ENCODE peak calls at places on chromosomes 11 and 22, in six cellular contexts. One of them, this sample, is unnamed.
A peak's percentile ranks its signal among the peaks of the same experiment; 100 is the strongest.

GRCh38 chr22:42991010-42991651 is 23.8 kb downstream of the PACSIN2 start:
- DNase-seq in activated CD4-positive, alpha-beta memory T cell treated with anti-CD3 and anti-CD28 coated beads for 36 hours: no peak
- DNase-seq in mucosa of gallbladder: no peak
- DNase-seq in neural progenitor cell: no peak
- DNase-seq in NCI-H2171: no peak
- DNase-seq in fibroblast of lung: peak; percentile 93
- DNase-seq in this sample: peak; percentile 77

GRCh38 chr11:88398372-88399140 is 61.0 kb upstream of the CTSC start:
- DNase-seq in activated CD4-positive, alpha-beta memory T cell treated with anti-CD3 and anti-CD28 coated beads for 36 hours: no peak
- DNase-seq in mucosa of gallbladder: no peak
- DNase-seq in neural progenitor cell: no peak
- DNase-seq in NCI-H2171: no peak
- DNase-seq in fibroblast of lung: peak; percentile 76
- DNase-seq in this sample: no peak

GRCh38 chr11:100876826-100877545 is 189.9 kb downstream of the ARHGAP42 start:
- DNase-seq in NCI-H2171: no peak
- DNase-seq in activated CD4-positive, alpha-beta memory T cell treated with anti-CD3 and anti-CD28 coated beads for 36 hours: no peak
- DNase-seq in mucosa of gallbladder: no peak
- DNase-seq in fibroblast of lung: peak; percentile 98
- DNase-seq in neural progenitor cell: no peak
- DNase-seq in this sample: no peak

GRCh38 chr22:42670921-42671709 is 21.9 kb upstream of the CYB5R3 start:
- DNase-seq in mucosa of gallbladder: no peak
- DNase-seq in fibroblast of lung: no peak
- DNase-seq in activated CD4-positive, alpha-beta memory T cell treated with anti-CD3 and anti-CD28 coated beads for 36 hours: peak; percentile 19
- DNase-seq in NCI-H2171: no peak
- DNase-seq in neural progenitor cell: no peak
- DNase-seq in this sample: no peak

GRCh38 chr22:43338766-43339345 is 4.3 kb downstream of the SCUBE1 start:
- DNase-seq in fibroblast of lung: no peak
- DNase-seq in neural progenitor cell: peak; percentile 41
- DNase-seq in NCI-H2171: no peak
- DNase-seq in mucosa of gallbladder: no peak
- DNase-seq in activated CD4-positive, alpha-beta memory T cell treated with anti-CD3 and anti-CD28 coated beads for 36 hours: no peak
- DNase-seq in this sample: no peak

GRCh38 chr11:22832315-22833041 is 2.9 kb upstream of the SVIP start:
- DNase-seq in activated CD4-positive, alpha-beta memory T cell treated with anti-CD3 and anti-CD28 coated beads for 36 hours: no peak
- DNase-seq in mucosa of gallbladder: no peak
- DNase-seq in neural progenitor cell: no peak
- DNase-seq in fibroblast of lung: no peak
- DNase-seq in NCI-H2171: no peak
- DNase-seq in this sample: no peak

GRCh38 chr11:83554896-83555295 is 268.7 kb upstream of the CCDC90B start:
- DNase-seq in activated CD4-positive, alpha-beta memory T cell treated with anti-CD3 and anti-CD28 coated beads for 36 hours: no peak
- DNase-seq in mucosa of gallbladder: no peak
- DNase-seq in neural progenitor cell: no peak
- DNase-seq in fibroblast of lung: no peak
- DNase-seq in NCI-H2171: peak; percentile 59
- DNase-seq in this sample: no peak

GRCh38 chr11:2691991-2692841 is 7.6 kb downstream of the KCNQ1OT1 start:
- DNase-seq in neural progenitor cell: peak; percentile 61
- DNase-seq in mucosa of gallbladder: no peak
- DNase-seq in NCI-H2171: no peak
- DNase-seq in fibroblast of lung: no peak
- DNase-seq in activated CD4-positive, alpha-beta memory T cell treated with anti-CD3 and anti-CD28 coated beads for 36 hours: no peak
- DNase-seq in this sample: peak; percentile 21

GRCh38 chr22:22168190-22168940 is 76.2 kb upstream of the VPREB1 start:
- DNase-seq in neural progenitor cell: peak; percentile 30
- DNase-seq in fibroblast of lung: peak; percentile 37
- DNase-seq in mucosa of gallbladder: no peak
- DNase-seq in activated CD4-positive, alpha-beta memory T cell treated with anti-CD3 and anti-CD28 coated beads for 36 hours: no peak
- DNase-seq in NCI-H2171: peak; percentile 89
- DNase-seq in this sample: peak; percentile 21

GRCh38 chr22:44404341-44405020 is 91.7 kb upstream of the SHISAL1 start:
- DNase-seq in neural progenitor cell: no peak
- DNase-seq in mucosa of gallbladder: no peak
- DNase-seq in fibroblast of lung: no peak
- DNase-seq in NCI-H2171: no peak
- DNase-seq in activated CD4-positive, alpha-beta memory T cell treated with anti-CD3 and anti-CD28 coated beads for 36 hours: no peak
- DNase-seq in this sample: no peak

GRCh38 chr11:16111690-16112089 is 244.7 kb downstream of the SOX6 start:
- DNase-seq in NCI-H2171: no peak
- DNase-seq in activated CD4-positive, alpha-beta memory T cell treated with anti-CD3 and anti-CD28 coated beads for 36 hours: no peak
- DNase-seq in mucosa of gallbladder: no peak
- DNase-seq in fibroblast of lung: no peak
- DNase-seq in neural progenitor cell: peak; percentile 30
- DNase-seq in this sample: no peak

GRCh38 chr22:48738204-48738980 is 1089.3 kb downstream of the BRD1 start:
- DNase-seq in NCI-H2171: no peak
- DNase-seq in mucosa of gallbladder: no peak
- DNase-seq in fibroblast of lung: no peak
- DNase-seq in neural progenitor cell: no peak
- DNase-seq in activated CD4-positive, alpha-beta memory T cell treated with anti-CD3 and anti-CD28 coated beads for 36 hours: no peak
- DNase-seq in this sample: no peak

GRCh38 chr11:46069595-46069994 is 51.7 kb downstream of the PHF21A start:
- DNase-seq in mucosa of gallbladder: no peak
- DNase-seq in activated CD4-positive, alpha-beta memory T cell treated with anti-CD3 and anti-CD28 coated beads for 36 hours: no peak
- DNase-seq in neural progenitor cell: no peak
- DNase-seq in NCI-H2171: no peak
- DNase-seq in fibroblast of lung: no peak
- DNase-seq in this sample: no peak

GRCh38 chr11:120131941-120132644 is 5.8 kb downstream of the TRIM29 start:
- DNase-seq in NCI-H2171: no peak
- DNase-seq in activated CD4-positive, alpha-beta memory T cell treated with anti-CD3 and anti-CD28 coated beads for 36 hours: peak; percentile 4
- DNase-seq in fibroblast of lung: no peak
- DNase-seq in mucosa of gallbladder: no peak
- DNase-seq in neural progenitor cell: no peak
- DNase-seq in this sample: peak; percentile 53

GRCh38 chr22:31652911-31653684 is 8.9 kb downstream of the PISD start:
- DNase-seq in neural progenitor cell: no peak
- DNase-seq in fibroblast of lung: no peak
- DNase-seq in NCI-H2171: no peak
- DNase-seq in mucosa of gallbladder: no peak
- DNase-seq in activated CD4-positive, alpha-beta memory T cell treated with anti-CD3 and anti-CD28 coated beads for 36 hours: no peak
- DNase-seq in this sample: no peak

GRCh38 chr11:94747136-94748110 is 20.7 kb upstream of the AMOTL1 start:
- DNase-seq in fibroblast of lung: no peak
- DNase-seq in activated CD4-positive, alpha-beta memory T cell treated with anti-CD3 and anti-CD28 coated beads for 36 hours: no peak
- DNase-seq in NCI-H2171: no peak
- DNase-seq in neural progenitor cell: no peak
- DNase-seq in mucosa of gallbladder: no peak
- DNase-seq in this sample: no peak

GRCh38 chr11:21374381-21374780 is 705.0 kb downstream of the NELL1 start:
- DNase-seq in NCI-H2171: no peak
- DNase-seq in neural progenitor cell: no peak
- DNase-seq in fibroblast of lung: no peak
- DNase-seq in activated CD4-positive, alpha-beta memory T cell treated with anti-CD3 and anti-CD28 coated beads for 36 hours: no peak
- DNase-seq in mucosa of gallbladder: no peak
- DNase-seq in this sample: no peak

GRCh38 chr11:113690619-113691569 is 15.2 kb downstream of the TMPRSS5 start:
- DNase-seq in mucosa of gallbladder: peak; percentile 68
- DNase-seq in activated CD4-positive, alpha-beta memory T cell treated with anti-CD3 and anti-CD28 coated beads for 36 hours: peak; percentile 31
- DNase-seq in neural progenitor cell: peak; percentile 76
- DNase-seq in NCI-H2171: no peak
- DNase-seq in fibroblast of lung: peak; percentile 88
- DNase-seq in this sample: no peak

GRCh38 chr22:35380537-35381423 is at the start of gene HMOX1:
- DNase-seq in fibroblast of lung: peak; percentile 86
- DNase-seq in activated CD4-positive, alpha-beta memory T cell treated with anti-CD3 and anti-CD28 coated beads for 36 hours: peak; percentile 77
- DNase-seq in mucosa of gallbladder: peak; percentile 94
- DNase-seq in neural progenitor cell: peak; percentile 91
- DNase-seq in NCI-H2171: peak; percentile 35
- DNase-seq in this sample: peak; percentile 91

GRCh38 chr22:37019309-37020191 is at the start of the genes MPST and TST:
- DNase-seq in fibroblast of lung: peak; percentile 69
- DNase-seq in activated CD4-positive, alpha-beta memory T cell treated with anti-CD3 and anti-CD28 coated beads for 36 hours: peak; percentile 50
- DNase-seq in mucosa of gallbladder: peak; percentile 73
- DNase-seq in NCI-H2171: peak; percentile 49
- DNase-seq in neural progenitor cell: peak; percentile 93
- DNase-seq in this sample: peak; percentile 88

GRCh38 chr11:112113539-112114457 is 27.1 kb downstream of the SDHD start:
- DNase-seq in mucosa of gallbladder: no peak
- DNase-seq in activated CD4-positive, alpha-beta memory T cell treated with anti-CD3 and anti-CD28 coated beads for 36 hours: no peak
- DNase-seq in NCI-H2171: peak; percentile 48
- DNase-seq in fibroblast of lung: peak; percentile 66
- DNase-seq in neural progenitor cell: peak; percentile 58
- DNase-seq in this sample: no peak

GRCh38 chr11:47768090-47768620 is 1.0 kb upstream of the FNBP4 start:
- DNase-seq in fibroblast of lung: peak; percentile 68
- DNase-seq in neural progenitor cell: peak; percentile 33
- DNase-seq in activated CD4-positive, alpha-beta memory T cell treated with anti-CD3 and anti-CD28 coated beads for 36 hours: peak; percentile 55
- DNase-seq in NCI-H2171: peak; percentile 73
- DNase-seq in mucosa of gallbladder: peak; percentile 69
- DNase-seq in this sample: peak; percentile 57

GRCh38 chr22:17552737-17553136 is 10.6 kb upstream of the SLC25A18 start:
- DNase-seq in fibroblast of lung: no peak
- DNase-seq in activated CD4-positive, alpha-beta memory T cell treated with anti-CD3 and anti-CD28 coated beads for 36 hours: no peak
- DNase-seq in mucosa of gallbladder: no peak
- DNase-seq in NCI-H2171: no peak
- DNase-seq in neural progenitor cell: no peak
- DNase-seq in this sample: no peak

GRCh38 chr22:46522743-46523300 is 14.6 kb downstream of the CELSR1 start:
- DNase-seq in fibroblast of lung: no peak
- DNase-seq in NCI-H2171: no peak
- DNase-seq in mucosa of gallbladder: no peak
- DNase-seq in activated CD4-positive, alpha-beta memory T cell treated with anti-CD3 and anti-CD28 coated beads for 36 hours: no peak
- DNase-seq in neural progenitor cell: no peak
- DNase-seq in this sample: no peak

GRCh38 chr11:12050911-12051667 is 42.7 kb upstream of the DKK3 start:
- DNase-seq in activated CD4-positive, alpha-beta memory T cell treated with anti-CD3 and anti-CD28 coated beads for 36 hours: no peak
- DNase-seq in NCI-H2171: no peak
- DNase-seq in mucosa of gallbladder: no peak
- DNase-seq in neural progenitor cell: no peak
- DNase-seq in fibroblast of lung: no peak
- DNase-seq in this sample: peak; percentile 76

GRCh38 chr11:65856689-65857499 is 1.1 kb downstream of the CFL1 start:
- DNase-seq in mucosa of gallbladder: peak; percentile 76
- DNase-seq in NCI-H2171: no peak
- DNase-seq in fibroblast of lung: peak; percentile 56
- DNase-seq in neural progenitor cell: peak; percentile 82
- DNase-seq in activated CD4-positive, alpha-beta memory T cell treated with anti-CD3 and anti-CD28 coated beads for 36 hours: peak; percentile 89
- DNase-seq in this sample: peak; percentile 75

GRCh38 chr11:73141031-73141308 is 1.1 kb downstream of the FCHSD2 start:
- DNase-seq in NCI-H2171: no peak
- DNase-seq in fibroblast of lung: peak; percentile 15
- DNase-seq in activated CD4-positive, alpha-beta memory T cell treated with anti-CD3 and anti-CD28 coated beads for 36 hours: peak; percentile 59
- DNase-seq in neural progenitor cell: no peak
- DNase-seq in mucosa of gallbladder: no peak
- DNase-seq in this sample: no peak

GRCh38 chr22:31647516-31647915 is 14.5 kb downstream of the PISD start:
- DNase-seq in NCI-H2171: no peak
- DNase-seq in neural progenitor cell: no peak
- DNase-seq in mucosa of gallbladder: no peak
- DNase-seq in fibroblast of lung: peak; percentile 84
- DNase-seq in activated CD4-positive, alpha-beta memory T cell treated with anti-CD3 and anti-CD28 coated beads for 36 hours: no peak
- DNase-seq in this sample: no peak

GRCh38 chr22:33666249-33666648 is 254.0 kb downstream of the LARGE1 start:
- DNase-seq in mucosa of gallbladder: no peak
- DNase-seq in fibroblast of lung: no peak
- DNase-seq in activated CD4-positive, alpha-beta memory T cell treated with anti-CD3 and anti-CD28 coated beads for 36 hours: no peak
- DNase-seq in NCI-H2171: no peak
- DNase-seq in neural progenitor cell: peak; percentile 41
- DNase-seq in this sample: no peak